ENCODE peak calls at places on chromosomes 5 and 9, in eight cellular contexts. R, H, N, E, A, M, J and I are unnamed samples.

GRCh38 chr9:14395300-14396082 is 81.5 kb upstream of the NFIB start:
- DNase-seq in R (no peak), H (no peak), N (peak; percentile 9), E (no peak), A (no peak), M (no peak), J (peak; percentile 42), I (peak; percentile 56)

GRCh38 chr9:131252120-131252519 is 24.2 kb downstream of the FAM78A start:
- DNase-seq in R (no peak), H (no peak), N (no peak), E (peak; percentile 38), A (no peak), M (no peak), J (no peak), I (no peak)

GRCh38 chr5:104266161-104266560 is 703.6 kb upstream of the NUDT12 start:
- DNase-seq in R (no peak), H (no peak), N (no peak), E (no peak), A (no peak), M (no peak), J (no peak), I (no peak)

GRCh38 chr9:92723299-92723625 is 41.4 kb downstream of the BICD2 start:
- DNase-seq in R (peak; percentile 45), H (no peak), N (no peak), E (no peak), A (no peak), M (no peak), J (no peak), I (no peak)

GRCh38 chr5:41414598-41414997 is 95.8 kb downstream of the PLCXD3 start:
- DNase-seq in R (peak; percentile 91), H (peak; percentile 66), N (no peak), E (no peak), A (no peak), M (no peak), J (no peak), I (peak; percentile 37)

GRCh38 chr9:115132648-115133047 is 14.7 kb upstream of the TNC start:
- DNase-seq in R (no peak), H (peak; percentile 72), N (no peak), E (no peak), A (no peak), M (no peak), J (peak; percentile 20), I (no peak)

GRCh38 chr5:142817961-142818431 is 47.8 kb downstream of the ARHGAP26 start:
- DNase-seq in R (peak; percentile 30), H (no peak), N (no peak), E (no peak), A (no peak), M (no peak), J (no peak), I (no peak)

GRCh38 chr9:124358617-124359016 is 56.6 kb downstream of the PSMB7 start:
- DNase-seq in R (no peak), H (no peak), N (no peak), E (peak; percentile 13), A (no peak), M (no peak), J (no peak), I (no peak)

GRCh38 chr5:76542236-76542635 is 81.0 kb downstream of the F2RL2 start:
- DNase-seq in R (no peak), H (no peak), N (no peak), E (no peak), A (no peak), M (no peak), J (no peak), I (no peak)

GRCh38 chr5:141507387-141508091 is 18.7 kb downstream of the PCDHGC5 start:
- DNase-seq in R (peak; percentile 94), H (peak; percentile 87), N (no peak), E (no peak), A (no peak), M (no peak), J (peak; percentile 61), I (peak; percentile 78)

GRCh38 chr9:125240649-125240999 is 519 bp downstream of the HSPA5 start:
- DNase-seq in R (peak; percentile 45), H (no peak), N (no peak), E (peak; percentile 56), A (peak; percentile 46), M (peak; percentile 15), J (no peak), I (peak; percentile 81)

GRCh38 chr9:101486693-101487442 is 46.8 kb upstream of the RNF20 start:
- DNase-seq in R (peak; percentile 80), H (peak; percentile 67), N (peak; percentile 80), E (peak; percentile 90), A (peak; percentile 27), M (no peak), J (peak; percentile 46), I (peak; percentile 75)

GRCh38 chr9:135857371-135857786 is 50.0 kb downstream of the CAMSAP1 start:
- DNase-seq in R (peak; percentile 74), H (no peak), N (no peak), E (no peak), A (no peak), M (no peak), J (no peak), I (no peak)